ENCODE peak calls at places on chromosomes 16 and 17, in four cellular contexts. One of them, this sample, is unnamed.

GRCh38 chr17:77628035-77628434 is 330.5 kb upstream of the TNRC6C start:
- DNase-seq in effector memory CD4-positive, alpha-beta T cell: no peak
- DNase-seq in testis: no peak
- DNase-seq in aorta: peak; percentile 4
- DNase-seq in this sample: no peak

GRCh38 chr17:14745122-14745521 is 444.2 kb downstream of the HS3ST3B1 start:
- DNase-seq in effector memory CD4-positive, alpha-beta T cell: no peak
- DNase-seq in testis: no peak
- DNase-seq in aorta: no peak
- DNase-seq in this sample: no peak

GRCh38 chr17:17749921-17750320 is 68.7 kb downstream of the RAI1 start:
- DNase-seq in effector memory CD4-positive, alpha-beta T cell: no peak
- DNase-seq in testis: peak; percentile 80
- DNase-seq in aorta: no peak
- DNase-seq in this sample: peak; percentile 44

GRCh38 chr17:36000730-36001108 is 634 bp downstream of the CCL15 start:
- DNase-seq in effector memory CD4-positive, alpha-beta T cell: no peak
- DNase-seq in testis: no peak
- DNase-seq in aorta: no peak
- DNase-seq in this sample: no peak

GRCh38 chr17:76550712-76551615 is 11.1 kb downstream of the PRCD start:
- DNase-seq in effector memory CD4-positive, alpha-beta T cell: no peak
- DNase-seq in testis: no peak
- DNase-seq in aorta: no peak
- DNase-seq in this sample: no peak

GRCh38 chr16:74650966-74651567 is 15.6 kb downstream of the RFWD3 start:
- DNase-seq in effector memory CD4-positive, alpha-beta T cell: no peak
- DNase-seq in testis: no peak
- DNase-seq in aorta: no peak
- DNase-seq in this sample: no peak

GRCh38 chr17:82399030-82399429 is 19.1 kb upstream of the HEXD start:
- DNase-seq in effector memory CD4-positive, alpha-beta T cell: no peak
- DNase-seq in testis: peak; percentile 68
- DNase-seq in aorta: peak; percentile 86
- DNase-seq in this sample: no peak

GRCh38 chr17:82170412-82170961 is 42.2 kb downstream of the CCDC57 start:
- DNase-seq in effector memory CD4-positive, alpha-beta T cell: no peak
- DNase-seq in testis: no peak
- DNase-seq in aorta: no peak
- DNase-seq in this sample: no peak

GRCh38 chr16:17515421-17516210 is 44.9 kb upstream of the XYLT1 start:
- DNase-seq in effector memory CD4-positive, alpha-beta T cell: no peak
- DNase-seq in testis: no peak
- DNase-seq in aorta: no peak
- DNase-seq in this sample: no peak

GRCh38 chr17:57603978-57604377 is 141.1 kb downstream of the CCDC182 start:
- DNase-seq in effector memory CD4-positive, alpha-beta T cell: peak; percentile 29
- DNase-seq in testis: peak; percentile 42
- DNase-seq in aorta: peak; percentile 47
- DNase-seq in this sample: peak; percentile 83

GRCh38 chr17:77332981-77333685 is 192.4 kb downstream of the SEC14L1 start:
- DNase-seq in effector memory CD4-positive, alpha-beta T cell: no peak
- DNase-seq in testis: peak; percentile 11
- DNase-seq in aorta: no peak
- DNase-seq in this sample: no peak

GRCh38 chr16:20952144-20952797 is 51.7 kb downstream of the LYRM1 start:
- DNase-seq in effector memory CD4-positive, alpha-beta T cell: no peak
- DNase-seq in testis: no peak
- DNase-seq in aorta: no peak
- DNase-seq in this sample: no peak

GRCh38 chr17:81052199-81052997 is 17.4 kb downstream of the BAIAP2 start:
- DNase-seq in effector memory CD4-positive, alpha-beta T cell: no peak
- DNase-seq in testis: no peak
- DNase-seq in aorta: no peak
- DNase-seq in this sample: no peak

GRCh38 chr17:57634713-57635465 is 110.2 kb downstream of the CCDC182 start:
- DNase-seq in effector memory CD4-positive, alpha-beta T cell: no peak
- DNase-seq in testis: no peak
- DNase-seq in aorta: no peak
- DNase-seq in this sample: no peak

GRCh38 chr17:59428896-59429460 is 97.5 kb downstream of the YPEL2 start:
- DNase-seq in effector memory CD4-positive, alpha-beta T cell: no peak
- DNase-seq in testis: no peak
- DNase-seq in aorta: no peak
- DNase-seq in this sample: no peak

GRCh38 chr17:81867123-81867951 is 3.8 kb downstream of the ARHGDIA start:
- DNase-seq in effector memory CD4-positive, alpha-beta T cell: no peak
- DNase-seq in testis: peak; percentile 58
- DNase-seq in aorta: no peak
- DNase-seq in this sample: no peak

GRCh38 chr16:78817442-78817829 is 718.0 kb downstream of the WWOX start:
- DNase-seq in effector memory CD4-positive, alpha-beta T cell: no peak
- DNase-seq in testis: no peak
- DNase-seq in aorta: no peak
- DNase-seq in this sample: no peak

GRCh38 chr17:66339563-66339962 is 37.1 kb downstream of the PRKCA start:
- DNase-seq in effector memory CD4-positive, alpha-beta T cell: no peak
- DNase-seq in testis: no peak
- DNase-seq in aorta: no peak
- DNase-seq in this sample: no peak

GRCh38 chr17:76383645-76384221 is 676 bp upstream of the SPHK1 start:
- DNase-seq in effector memory CD4-positive, alpha-beta T cell: no peak
- DNase-seq in testis: no peak
- DNase-seq in aorta: peak; percentile 90
- DNase-seq in this sample: peak; percentile 51

GRCh38 chr17:8841844-8842243 is 25.6 kb downstream of the PIK3R6 start:
- DNase-seq in effector memory CD4-positive, alpha-beta T cell: no peak
- DNase-seq in testis: no peak
- DNase-seq in aorta: no peak
- DNase-seq in this sample: no peak

GRCh38 chr16:89696598-89697128 is 4.8 kb downstream of the SPATA2L start:
- DNase-seq in effector memory CD4-positive, alpha-beta T cell: no peak
- DNase-seq in testis: no peak
- DNase-seq in aorta: no peak
- DNase-seq in this sample: peak; percentile 27

GRCh38 chr16:46844771-46845170 is 13.8 kb upstream of the C16orf87 start:
- DNase-seq in effector memory CD4-positive, alpha-beta T cell: no peak
- DNase-seq in testis: no peak
- DNase-seq in aorta: no peak
- DNase-seq in this sample: no peak

GRCh38 chr17:17305282-17305801 is 2.2 kb downstream of the NT5M start:
- DNase-seq in effector memory CD4-positive, alpha-beta T cell: no peak
- DNase-seq in testis: peak; percentile 46
- DNase-seq in aorta: peak; percentile 34
- DNase-seq in this sample: peak; percentile 52

GRCh38 chr17:47801176-47801765 is 20.3 kb downstream of the OSBPL7 start:
- DNase-seq in effector memory CD4-positive, alpha-beta T cell: no peak
- DNase-seq in testis: no peak
- DNase-seq in aorta: no peak
- DNase-seq in this sample: no peak

GRCh38 chr16:23371368-23371767 is 69.3 kb downstream of the SCNN1B start:
- DNase-seq in effector memory CD4-positive, alpha-beta T cell: no peak
- DNase-seq in testis: no peak
- DNase-seq in aorta: no peak
- DNase-seq in this sample: no peak

GRCh38 chr16:89090669-89091426 is 2.8 kb upstream of the ACSF3 start:
- DNase-seq in effector memory CD4-positive, alpha-beta T cell: no peak
- DNase-seq in testis: no peak
- DNase-seq in aorta: no peak
- DNase-seq in this sample: no peak

GRCh38 chr16:50480206-50480605 is 68.0 kb upstream of the NKD1 start:
- DNase-seq in effector memory CD4-positive, alpha-beta T cell: no peak
- DNase-seq in testis: no peak
- DNase-seq in aorta: no peak
- DNase-seq in this sample: no peak

GRCh38 chr16:57151369-57151768 is 34.5 kb downstream of the PSME3IP1 start:
- DNase-seq in effector memory CD4-positive, alpha-beta T cell: no peak
- DNase-seq in testis: no peak
- DNase-seq in aorta: no peak
- DNase-seq in this sample: no peak

GRCh38 chr17:16459271-16459670 is 32.7 kb downstream of the LRRC75A start:
- DNase-seq in effector memory CD4-positive, alpha-beta T cell: no peak
- DNase-seq in testis: no peak
- DNase-seq in aorta: no peak
- DNase-seq in this sample: no peak

GRCh38 chr17:7445011-7445927 is at the start of gene CHRNB1:
- DNase-seq in effector memory CD4-positive, alpha-beta T cell: no peak
- DNase-seq in testis: peak; percentile 85
- DNase-seq in aorta: peak; percentile 90
- DNase-seq in this sample: peak; percentile 55

GRCh38 chr16:86961133-86961720 is 356.0 kb downstream of the C16orf95 start:
- DNase-seq in effector memory CD4-positive, alpha-beta T cell: no peak
- DNase-seq in testis: no peak
- DNase-seq in aorta: peak; percentile 73
- DNase-seq in this sample: no peak

GRCh38 chr16:66211651-66212050 is 154.8 kb upstream of the CDH5 start:
- DNase-seq in effector memory CD4-positive, alpha-beta T cell: no peak
- DNase-seq in testis: no peak
- DNase-seq in aorta: no peak
- DNase-seq in this sample: no peak

GRCh38 chr16:78605548-78606097 is 506.2 kb downstream of the WWOX start:
- DNase-seq in effector memory CD4-positive, alpha-beta T cell: no peak
- DNase-seq in testis: no peak
- DNase-seq in aorta: no peak
- DNase-seq in this sample: no peak

GRCh38 chr17:75720656-75721462 is at the start of gene ITGB4:
- DNase-seq in effector memory CD4-positive, alpha-beta T cell: peak; percentile 46
- DNase-seq in testis: no peak
- DNase-seq in aorta: no peak
- DNase-seq in this sample: peak; percentile 62

DNA sequence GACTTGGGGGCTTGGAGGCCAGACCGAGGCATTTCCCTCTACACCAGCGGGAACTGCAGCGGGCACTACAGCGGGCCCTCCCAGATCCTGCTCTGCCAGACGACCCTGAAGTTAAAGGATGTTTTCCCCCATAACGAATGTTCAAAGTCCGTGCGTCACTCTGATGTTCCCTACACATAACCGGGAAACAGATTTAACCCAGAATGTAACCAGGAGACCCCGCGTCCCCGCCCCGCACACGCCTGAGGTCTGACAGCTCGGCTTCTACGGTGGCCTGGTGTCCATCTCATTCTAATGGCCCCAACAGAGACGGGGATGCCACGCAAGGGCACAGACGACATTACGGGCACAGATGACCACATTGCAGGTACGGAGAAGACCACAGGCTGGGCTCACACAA is 31.7 kb upstream of the RHOT1 start:
- DNase-seq in effector memory CD4-positive, alpha-beta T cell: no peak
- DNase-seq in testis: no peak
- DNase-seq in aorta: no peak
- DNase-seq in this sample: no peak
- H3K27me3 ChIP-seq in effector memory CD4-positive, alpha-beta T cell: no peaks in the 10 kb centered on the region
- H3K27me3 ChIP-seq in testis: no peaks in the 10 kb centered on the region
- H3K27me3 ChIP-seq in aorta: no peaks in the 10 kb centered on the region
- H3K27me3 ChIP-seq in this sample: no peaks in the 10 kb centered on the region

GRCh38 chr17:2151634-2152033 is 96.7 kb downstream of the HIC1 start:
- DNase-seq in effector memory CD4-positive, alpha-beta T cell: no peak
- DNase-seq in testis: no peak
- DNase-seq in aorta: no peak
- DNase-seq in this sample: no peak
- H3K27ac ChIP-seq in effector memory CD4-positive, alpha-beta T cell: no peak overlapping the region
- H3K27ac ChIP-seq in testis: no peak overlapping the region
- H3K27ac ChIP-seq in aorta: no peak overlapping the region
- H3K27ac ChIP-seq in this sample: no peak overlapping the region

DNA sequence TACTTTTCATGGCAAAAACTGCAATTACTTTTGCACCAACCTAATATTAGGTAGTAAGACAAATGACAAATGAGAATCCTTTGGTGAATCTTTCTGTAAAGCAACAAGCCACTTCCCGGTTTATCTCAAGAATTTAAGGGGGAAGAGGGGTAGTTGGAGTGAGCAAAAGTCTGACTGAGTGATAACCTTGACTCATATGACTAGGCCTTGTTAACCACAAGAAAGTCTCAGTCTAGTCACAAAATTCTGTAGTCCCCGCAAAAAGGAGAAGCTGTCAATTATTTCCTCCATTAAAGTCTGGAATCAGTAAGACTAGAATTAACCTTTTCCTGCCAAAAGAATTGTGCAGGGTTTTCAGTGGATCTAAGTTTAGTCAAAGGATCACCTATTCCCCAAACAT is 72.2 kb upstream of the GNAO1 start:
- DNase-seq in effector memory CD4-positive, alpha-beta T cell: no peak
- DNase-seq in testis: no peak
- DNase-seq in aorta: no peak
- DNase-seq in this sample: no peak
- H3K27me3 ChIP-seq in effector memory CD4-positive, alpha-beta T cell: no peaks in the 10 kb centered on the region
- H3K27me3 ChIP-seq in testis: no peaks in the 10 kb centered on the region
- H3K27me3 ChIP-seq in aorta: no peaks in the 10 kb centered on the region
- H3K27me3 ChIP-seq in this sample: no peaks in the 10 kb centered on the region

DNA sequence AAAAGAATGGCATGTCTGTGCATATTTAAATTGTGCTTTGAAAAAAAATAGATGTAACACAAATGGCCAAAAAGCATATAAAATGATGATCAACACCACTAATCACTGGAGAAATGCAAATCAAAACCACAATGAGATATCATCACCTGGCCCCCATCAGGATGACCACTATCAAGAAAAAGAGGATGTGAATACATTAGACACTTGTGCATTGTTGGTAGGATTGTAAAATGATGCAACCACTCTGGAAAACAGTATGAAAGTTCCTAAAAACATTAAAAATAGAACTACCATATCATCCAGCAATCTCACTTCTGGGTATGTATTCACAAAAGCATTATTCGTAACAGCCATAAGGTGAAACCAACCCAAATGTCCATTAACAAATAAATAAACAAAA is 91.5 kb downstream of the SPAG9 start:
- DNase-seq in effector memory CD4-positive, alpha-beta T cell: no peak
- DNase-seq in testis: no peak
- DNase-seq in aorta: no peak
- DNase-seq in this sample: no peak
- H3K27ac ChIP-seq in effector memory CD4-positive, alpha-beta T cell: peak overlapping the region; percentile 24
- H3K27ac ChIP-seq in testis: no peak overlapping the region
- H3K27ac ChIP-seq in aorta: no peak overlapping the region
- H3K27ac ChIP-seq in this sample: peak overlapping the region; percentile 57

GRCh38 chr17:6241996-6242395 is 171.8 kb downstream of the WSCD1 start:
- DNase-seq in effector memory CD4-positive, alpha-beta T cell: no peak
- DNase-seq in testis: no peak
- DNase-seq in aorta: no peak
- DNase-seq in this sample: no peak
- H3K27me3 ChIP-seq in effector memory CD4-positive, alpha-beta T cell: no peaks in the 10 kb centered on the region
- H3K27me3 ChIP-seq in testis: no peaks in the 10 kb centered on the region
- H3K27me3 ChIP-seq in aorta: no peaks in the 10 kb centered on the region
- H3K27me3 ChIP-seq in this sample: peaks cover 5% of the 10 kb centered on the region

DNA sequence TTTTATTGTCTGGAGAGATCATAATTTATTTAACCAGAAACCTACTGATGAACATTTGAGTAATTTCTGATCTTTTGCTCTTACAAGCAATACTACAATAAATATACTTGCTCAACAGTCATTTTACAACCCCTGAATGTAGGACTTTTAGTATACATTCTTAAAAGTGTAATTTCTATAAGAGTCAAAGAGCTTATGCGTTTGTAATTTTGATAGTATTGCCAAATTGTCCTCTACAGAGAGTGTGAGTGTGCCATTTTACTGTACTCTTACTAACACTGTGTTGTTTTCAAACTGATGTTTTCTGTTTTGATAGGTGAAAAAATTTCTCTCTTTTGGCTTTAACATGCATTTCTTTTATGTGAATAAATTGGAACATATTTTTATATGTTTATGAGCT is 139.1 kb downstream of the FTO start:
- DNase-seq in effector memory CD4-positive, alpha-beta T cell: no peak
- DNase-seq in testis: no peak
- DNase-seq in aorta: no peak
- DNase-seq in this sample: no peak
- H3K27ac ChIP-seq in effector memory CD4-positive, alpha-beta T cell: no peak overlapping the region
- H3K27ac ChIP-seq in testis: no peak overlapping the region
- H3K27ac ChIP-seq in aorta: no peak overlapping the region
- H3K27ac ChIP-seq in this sample: no peak overlapping the region

GRCh38 chr17:38560503-38561318 is 45.0 kb downstream of the SRCIN1 start:
- DNase-seq in effector memory CD4-positive, alpha-beta T cell: no peak
- DNase-seq in testis: no peak
- DNase-seq in aorta: no peak
- DNase-seq in this sample: no peak
- H3K27me3 ChIP-seq in effector memory CD4-positive, alpha-beta T cell: peaks cover 50% of the 10 kb centered on the region
- H3K27me3 ChIP-seq in testis: no peaks in the 10 kb centered on the region
- H3K27me3 ChIP-seq in aorta: no peaks in the 10 kb centered on the region
- H3K27me3 ChIP-seq in this sample: peaks cover 41% of the 10 kb centered on the region